ENCODE peak calls at places on chromosome 11, in seven cellular contexts. C is activated T-helper 17 cell treated with anti-CD3 and anti-CD28 coated beads, Interleukin-2, amount 50 U/mL, for 72 hours; Y is stimulated activated naive CD8-positive, alpha-beta T cell treated with anti-CD3 and anti-CD28 coated beads, Interleukin-15, amount 100 ng/mL, for 72 hours; H is aorta; X is left lung; W is HepG2; J is activated CD8-positive, alpha-beta T cell treated with anti-CD3 and anti-CD28 coated beads for 36 hours. R is an unnamed sample.

GRCh38 chr11:113998574-113998973 is 23.7 kb downstream of the HTR3A start:
- ATAC-seq in C (no peak), Y (no peak), H (no peak), X (no peak), W (no peak), J (no peak), R (no peak)

GRCh38 chr11:72411623-72412532 is 22.5 kb downstream of the CLPB start:
- ATAC-seq in C (no peak), Y (no peak), H (no peak), X (peak), W (peak), J (peak), R (peak)

GRCh38 chr11:134047586-134047999 is 21.3 kb upstream of the JAM3 start:
- ATAC-seq in C (no peak), Y (no peak), H (peak), X (peak), W (no peak), J (no peak), R (peak)

GRCh38 chr11:1672613-1673400 is 24.2 kb upstream of the KRTAP5-6 start:
- ATAC-seq in C (no peak), Y (no peak), H (no peak), X (no peak), W (no peak), J (no peak), R (no peak)

GRCh38 chr11:66101055-66101454 is 31.0 kb downstream of the PACS1 start:
- ATAC-seq in C (peak), Y (peak), H (no peak), X (no peak), W (no peak), J (peak), R (no peak)

GRCh38 chr11:72725731-72726042 is 26.5 kb downstream of the ARAP1 start:
- ATAC-seq in C (no peak), Y (no peak), H (no peak), X (no peak), W (no peak), J (no peak), R (no peak)

GRCh38 chr11:133927690-133928627 is 28.8 kb downstream of the IGSF9B start:
- ATAC-seq in C (peak), Y (peak), H (peak), X (peak), W (peak), J (peak), R (peak)

GRCh38 chr11:36485296-36485870 is 24.7 kb downstream of the TRAF6 start:
- ATAC-seq in C (no peak), Y (no peak), H (no peak), X (peak), W (no peak), J (no peak), R (no peak)

GRCh38 chr11:47595029-47595428 is 818 bp upstream of the C1QTNF4 start:
- ATAC-seq in C (no peak), Y (peak), H (no peak), X (peak), W (peak), J (no peak), R (no peak)

GRCh38 chr11:60389279-60389910 is 6.9 kb upstream of the MS4A14 start:
- ATAC-seq in C (no peak), Y (no peak), H (peak), X (peak), W (no peak), J (no peak), R (peak)

GRCh38 chr11:60951611-60951908 is 416 bp downstream of the SLC15A3 start:
- ATAC-seq in C (no peak), Y (no peak), H (peak), X (peak), W (no peak), J (peak), R (peak)

GRCh38 chr11:113378692-113379091 is 8.9 kb upstream of the ANKK1 start:
- ATAC-seq in C (no peak), Y (no peak), H (no peak), X (no peak), W (no peak), J (no peak), R (no peak)

GRCh38 chr11:86726118-86726748 is 53.8 kb upstream of the ME3 start:
- ATAC-seq in C (peak), Y (no peak), H (no peak), X (no peak), W (no peak), J (no peak), R (no peak)

GRCh38 chr11:69655479-69656394 is 14.8 kb downstream of the CCND1 start:
- ATAC-seq in C (no peak), Y (peak), H (no peak), X (no peak), W (peak), J (no peak), R (no peak)

GRCh38 chr11:126607776-126608625 is 252.5 kb downstream of the ST3GAL4 start:
- ATAC-seq in C (no peak), Y (no peak), H (no peak), X (no peak), W (no peak), J (no peak), R (no peak)

GRCh38 chr11:20113147-20113435 is 47.2 kb downstream of the DBX1 start:
- ATAC-seq in C (no peak), Y (no peak), H (no peak), X (no peak), W (no peak), J (no peak), R (no peak)

GRCh38 chr11:63762662-63763505 is 5.7 kb downstream of the ZFTA start:
- ATAC-seq in C (no peak), Y (peak), H (peak), X (peak), W (no peak), J (no peak), R (peak)

GRCh38 chr11:14645247-14645912 is 1.8 kb downstream of the PDE3B start:
- ATAC-seq in C (peak), Y (peak), H (no peak), X (no peak), W (no peak), J (peak), R (no peak)

GRCh38 chr11:68191661-68192579 is 21.2 kb downstream of the KMT5B start:
- ATAC-seq in C (peak), Y (peak), H (no peak), X (peak), W (peak), J (peak), R (no peak)

GRCh38 chr11:65381721-65382035 is 768 bp downstream of the SLC25A45 start:
- ATAC-seq in C (peak), Y (peak), H (peak), X (peak), W (no peak), J (no peak), R (peak)

GRCh38 chr11:5703741-5704536 is 14.3 kb downstream of the TRIM22 start:
- ATAC-seq in C (peak), Y (no peak), H (no peak), X (no peak), W (no peak), J (no peak), R (no peak)

GRCh38 chr11:15920856-15921629 is 435.3 kb downstream of the SOX6 start:
- ATAC-seq in C (no peak), Y (no peak), H (no peak), X (peak), W (no peak), J (no peak), R (no peak)

GRCh38 chr11:126824035-126824607 is 176.4 kb downstream of the KIRREL3 start:
- ATAC-seq in C (no peak), Y (no peak), H (no peak), X (peak), W (no peak), J (no peak), R (no peak)

GRCh38 chr11:118524757-118525465 is 2.4 kb upstream of the TTC36 start:
- ATAC-seq in C (no peak), Y (no peak), H (no peak), X (no peak), W (no peak), J (no peak), R (no peak)

GRCh38 chr11:44982496-44983062 is 31.9 kb upstream of the TP53I11 start:
- ATAC-seq in C (no peak), Y (no peak), H (no peak), X (no peak), W (no peak), J (no peak), R (no peak)

GRCh38 chr11:76878014-76878413 is 17.3 kb downstream of the ACER3 start:
- ATAC-seq in C (no peak), Y (no peak), H (no peak), X (no peak), W (no peak), J (no peak), R (no peak)

GRCh38 chr11:109085708-109086373 is 336.1 kb upstream of the C11orf87 start:
- ATAC-seq in C (no peak), Y (no peak), H (peak), X (no peak), W (no peak), J (no peak), R (peak)

GRCh38 chr11:6658647-6659046 is 3.0 kb upstream of the DCHS1 start:
- ATAC-seq in C (no peak), Y (no peak), H (no peak), X (no peak), W (no peak), J (no peak), R (no peak)

GRCh38 chr11:44708063-44708462 is 18.7 kb upstream of the TSPAN18 start:
- ATAC-seq in C (no peak), Y (no peak), H (peak), X (no peak), W (no peak), J (no peak), R (no peak)

GRCh38 chr11:94400839-94401772 is at the start of gene GPR83:
- ATAC-seq in C (no peak), Y (peak), H (peak), X (peak), W (peak), J (peak), R (no peak)

GRCh38 chr11:104799251-104799650 is 99.0 kb downstream of the CASP12 start:
- ATAC-seq in C (peak), Y (peak), H (no peak), X (no peak), W (no peak), J (peak), R (no peak)

GRCh38 chr11:100676901-100677300 is 10.2 kb upstream of the ARHGAP42 start:
- ATAC-seq in C (no peak), Y (no peak), H (no peak), X (no peak), W (peak), J (no peak), R (no peak)

GRCh38 chr11:96241351-96241841 is 101.6 kb downstream of the MAML2 start:
- ATAC-seq in C (no peak), Y (no peak), H (no peak), X (no peak), W (peak), J (no peak), R (no peak)

GRCh38 chr11:93493252-93493897 is 49.8 kb downstream of the SMCO4 start:
- ATAC-seq in C (no peak), Y (peak), H (peak), X (peak), W (peak), J (no peak), R (no peak)

R was measured in gastroesophageal sphincter.